ENCODE peak calls at places on chromosomes 12 and 14, in eight cellular contexts. J is tibial artery; G is endothelial cell; E is CD4-positive, alpha-beta T cell; Y is astrocyte of the spinal cord; X is cardiac muscle cell; N is upper lobe of right lung; R is fibroblast of pulmonary artery. Z is an unnamed sample.

GRCh38 chr12:103503546-103504480 is 8.0 kb upstream of the C12orf42 start:
- DNase-seq in E (peak), G (peak), J (no peak), N (peak), X (peak), R (no peak), Y (no peak), Z (peak)

GRCh38 chr12:68364893-68365725 is 32.9 kb upstream of the MDM1 start:
- DNase-seq in E (peak), Y (peak), G (peak), X (peak), J (peak), R (peak), N (peak), Z (peak)

GRCh38 chr14:64692189-64692588 is 12.0 kb upstream of the PLEKHG3 start:
- DNase-seq in E (no peak), N (no peak), J (no peak), R (no peak), X (no peak), G (no peak), Y (no peak), Z (no peak)

GRCh38 chr12:1047898-1048660 is 57.1 kb downstream of the ERC1 start:
- DNase-seq in N (no peak), G (no peak), R (no peak), X (no peak), E (no peak), J (no peak), Y (no peak), Z (no peak)

GRCh38 chr14:105145381-105146180 is 23.0 kb downstream of the JAG2 start:
- DNase-seq in X (no peak), J (peak), E (no peak), R (no peak), G (no peak), Y (no peak), N (no peak), Z (no peak)

GRCh38 chr12:71846322-71846940 is 6.9 kb downstream of the TBC1D15 start:
- DNase-seq in G (no peak), X (peak), N (no peak), Y (peak), E (no peak), R (peak), J (no peak), Z (no peak)

GRCh38 chr14:90660865-90661570 is 155.2 kb downstream of the TTC7B start:
- DNase-seq in R (no peak), N (peak), G (no peak), E (no peak), X (no peak), J (no peak), Y (no peak), Z (no peak)

GRCh38 chr14:94392510-94392935 is 4.1 kb upstream of the SERPINA1 start:
- DNase-seq in X (no peak), G (no peak), E (no peak), R (peak), N (peak), Y (peak), J (peak), Z (no peak)

GRCh38 chr12:91133871-91134270 is 22.6 kb upstream of the LUM start:
- DNase-seq in Y (peak), J (no peak), G (no peak), N (no peak), X (no peak), R (peak), E (no peak), Z (no peak)

GRCh38 chr12:41368006-41368405 is 179.9 kb downstream of the PDZRN4 start:
- DNase-seq in N (no peak), X (no peak), G (no peak), R (peak), J (no peak), E (no peak), Y (no peak), Z (no peak)

GRCh38 chr14:31926123-31926522 is 151.0 kb upstream of the ARHGAP5 start:
- DNase-seq in J (no peak), N (no peak), Y (peak), E (no peak), G (no peak), R (peak), X (peak), Z (no peak)

GRCh38 chr14:99644723-99645544 is at the start of gene HHIPL1:
- DNase-seq in G (peak), N (no peak), R (peak), Y (no peak), J (no peak), E (no peak), X (peak), Z (peak)

GRCh38 chr12:4115570-4115969 is 158.0 kb upstream of the CCND2 start:
- DNase-seq in E (no peak), Y (no peak), G (no peak), X (no peak), J (no peak), R (no peak), N (no peak), Z (no peak)

GRCh38 chr14:21098134-21098891 is at the start of gene ZNF219:
- DNase-seq in E (no peak), R (peak), Y (peak), J (peak), N (peak), X (peak), G (peak), Z (peak)

GRCh38 chr12:58509116-58509885 is 411.0 kb downstream of the LRIG3 start:
- DNase-seq in X (no peak), R (peak), J (no peak), G (no peak), Y (peak), E (no peak), N (no peak), Z (no peak)

GRCh38 chr12:53217049-53217929 is 10.2 kb upstream of the ITGB7 start:
- DNase-seq in J (no peak), N (peak), X (no peak), R (peak), G (no peak), Y (no peak), E (peak), Z (no peak)

GRCh38 chr14:95424533-95424932 is 91.9 kb downstream of the SYNE3 start:
- DNase-seq in J (no peak), Y (no peak), N (no peak), R (peak), G (no peak), E (no peak), X (no peak), Z (no peak)

GRCh38 chr12:132872975-132873421 is 14.4 kb downstream of the CHFR start:
- DNase-seq in E (peak), X (no peak), N (no peak), G (no peak), Y (no peak), R (no peak), J (no peak), Z (no peak)

GRCh38 chr12:119180380-119181040 is 1.8 kb downstream of the HSPB8 start:
- DNase-seq in N (no peak), J (peak), Y (peak), G (no peak), E (no peak), X (peak), R (peak), Z (no peak)

GRCh38 chr12:118689793-118690192 is 291.5 kb upstream of the SRRM4 start:
- DNase-seq in E (no peak), R (no peak), Y (no peak), X (no peak), J (no peak), G (no peak), N (no peak), Z (no peak)

GRCh38 chr14:97703006-97703760 is 906.0 kb downstream of the VRK1 start:
- DNase-seq in G (no peak), X (no peak), E (no peak), J (no peak), Y (no peak), R (no peak), N (no peak), Z (no peak)

GRCh38 chr12:54154708-54155316 is 34.0 kb downstream of the SMUG1 start:
- DNase-seq in E (no peak), X (no peak), N (no peak), R (no peak), Y (no peak), G (no peak), J (no peak), Z (no peak)

GRCh38 chr12:67742461-67742860 is 93.9 kb downstream of the DYRK2 start:
- DNase-seq in E (no peak), R (no peak), N (no peak), G (no peak), X (no peak), Y (no peak), J (no peak), Z (no peak)

GRCh38 chr12:114168061-114168460 is 201.9 kb upstream of the RBM19 start:
- DNase-seq in E (no peak), Y (peak), J (no peak), G (no peak), N (no peak), R (peak), X (no peak), Z (no peak)

GRCh38 chr12:114167431-114167830 is 201.3 kb upstream of the RBM19 start:
- DNase-seq in E (no peak), J (no peak), G (no peak), X (no peak), N (no peak), R (peak), Y (peak), Z (no peak)

GRCh38 chr12:114165921-114166320 is 199.8 kb upstream of the RBM19 start:
- DNase-seq in E (no peak), X (no peak), G (no peak), N (no peak), Y (no peak), R (peak), J (no peak), Z (no peak)

GRCh38 chr12:114164354-114164753 is 198.2 kb upstream of the RBM19 start:
- DNase-seq in R (no peak), X (no peak), J (no peak), E (no peak), N (no peak), Y (no peak), G (no peak), Z (no peak)

DNA sequence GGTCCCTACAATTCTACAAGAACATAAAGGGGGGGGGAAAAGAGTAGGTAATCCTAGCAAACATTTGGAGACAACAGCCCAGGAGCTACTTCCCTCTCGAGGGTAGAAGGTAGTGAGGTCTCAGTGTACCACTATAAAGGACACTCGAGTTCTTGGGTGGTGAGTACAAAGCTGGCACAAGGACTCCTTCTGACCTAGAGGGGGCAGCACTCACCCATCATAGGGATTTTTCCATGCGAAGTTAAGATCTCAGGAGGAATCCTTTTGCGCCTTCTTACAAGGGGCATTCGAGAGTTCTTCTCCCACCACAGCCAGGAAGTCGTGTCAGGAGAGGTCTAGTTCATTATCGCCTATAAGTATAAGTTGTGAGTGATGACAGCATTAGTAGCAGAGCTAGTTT is 200.2 kb upstream of the RBM19 start:
- DNase-seq in N (no peak), R (peak), E (no peak), G (peak), X (peak), J (no peak), Y (peak), Z (peak)
- TF ChIP-seq CTCF in N (peak), R (peak), E (no peak), G (peak), X (peak), J (peak), Y (peak), Z (peak)

GRCh38 chr12:120264511-120265202 is 873 bp downstream of the PXN start:
- DNase-seq in J (no peak), R (no peak), Y (no peak), X (no peak), E (no peak), N (no peak), G (no peak), Z (no peak)

GRCh38 chr12:120265203-120265482 is 387 bp downstream of the PXN start:
- DNase-seq in E (no peak), J (no peak), R (no peak), Y (no peak), G (no peak), N (no peak), X (no peak), Z (no peak)

GRCh38 chr12:120265483-120266179 is at the start of gene PXN:
- DNase-seq in X (peak), G (peak), E (peak), N (peak), R (peak), Y (peak), J (peak), Z (peak)

GRCh38 chr12:120266180-120266535 is 628 bp upstream of the PXN start:
- DNase-seq in G (no peak), R (no peak), J (no peak), E (no peak), N (no peak), X (no peak), Y (no peak), Z (no peak)

GRCh38 chr12:120267736-120268135 is 2.2 kb upstream of the PXN start:
- DNase-seq in G (no peak), J (no peak), N (no peak), E (no peak), X (no peak), R (no peak), Y (no peak), Z (no peak)
- TF ChIP-seq CTCF in G (no peak), J (no peak), N (no peak), E (no peak), X (no peak), R (no peak), Y (no peak), Z (no peak)

DNA sequence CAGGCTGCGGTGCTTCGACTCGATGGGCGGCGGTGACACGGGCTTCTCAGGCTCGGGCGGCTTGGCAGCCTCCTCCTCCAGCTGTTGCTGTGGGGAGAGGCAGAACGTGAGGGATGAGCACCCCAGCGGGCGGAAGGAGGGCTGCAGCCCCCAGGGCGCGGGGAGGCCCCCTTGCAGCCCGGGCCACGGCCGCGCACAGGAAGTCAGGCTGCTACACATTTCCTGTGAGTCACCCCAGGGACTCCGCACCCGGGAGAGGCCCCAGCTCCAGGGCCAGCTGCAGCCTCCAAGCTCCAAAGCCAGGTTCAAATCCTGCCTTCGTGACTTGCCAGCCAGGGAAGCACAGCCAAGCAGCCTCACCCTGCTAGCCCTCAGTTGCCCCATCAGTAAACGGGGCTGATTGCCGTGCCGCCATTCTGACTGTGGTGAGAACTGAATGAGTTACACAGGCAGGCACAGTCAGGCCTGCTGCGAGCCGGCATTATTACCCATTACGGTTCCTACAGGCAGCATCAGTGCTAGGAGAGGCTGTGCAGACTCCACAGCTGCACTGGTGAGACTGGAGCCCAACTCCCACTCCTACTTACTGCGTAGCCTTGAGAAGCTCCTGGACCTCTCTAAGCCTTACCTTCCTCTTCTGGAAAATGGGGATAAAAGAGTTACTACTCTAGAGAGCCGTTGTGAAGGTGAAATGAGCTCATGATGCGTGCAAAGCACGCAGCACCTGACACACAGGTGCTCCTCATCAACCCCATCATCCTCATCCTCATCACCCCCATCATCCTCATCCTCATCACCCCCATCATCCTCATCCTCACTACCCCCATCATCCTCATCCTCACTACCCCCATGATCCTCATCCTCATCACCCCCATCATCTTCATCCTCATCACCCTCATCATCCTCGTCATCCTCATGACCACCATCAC is 100.9 kb downstream of the NCOR2 start:
- DNase-seq in E (peak), X (no peak), N (no peak), G (no peak), Y (peak), R (peak), J (no peak), Z (no peak)
- TF ChIP-seq CTCF in E (peak), X (peak), N (no peak), G (no peak), Y (peak), R (peak), J (no peak), Z (no peak)

GRCh38 chr12:74317078-74317581 is 220.5 kb upstream of the ATXN7L3B start:
- DNase-seq in N (no peak), X (peak), G (peak), R (peak), J (no peak), Y (peak), E (no peak), Z (no peak)
- TF ChIP-seq CTCF in N (peak), X (peak), G (no peak), R (peak), J (no peak), Y (peak), E (no peak), Z (peak)

DNA sequence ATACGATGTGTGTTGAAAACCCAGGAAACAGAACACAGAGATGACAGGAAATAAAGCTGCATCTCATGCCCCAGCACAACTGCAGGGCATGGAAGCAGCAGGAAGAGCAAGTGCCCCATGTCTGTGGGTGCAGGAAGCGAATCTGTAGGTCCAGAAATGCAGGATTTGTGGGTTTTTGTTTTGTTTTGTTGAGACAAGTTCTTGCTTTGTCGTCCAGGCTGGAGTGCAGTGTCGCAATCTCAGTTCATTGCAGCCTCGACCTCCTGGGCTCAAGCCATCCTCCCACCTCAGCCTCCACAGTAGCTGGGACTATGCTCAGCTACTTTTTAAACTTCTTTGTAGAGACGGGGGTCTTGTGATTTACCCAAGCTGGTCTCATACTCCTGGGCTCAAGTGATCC is 6.2 kb upstream of the RPS6KL1 start:
- DNase-seq in N (no peak), G (no peak), J (no peak), Y (no peak), X (no peak), R (no peak), E (no peak), Z (no peak)
- TF ChIP-seq CTCF in N (no peak), G (no peak), J (no peak), Y (no peak), X (no peak), R (no peak), E (no peak), Z (no peak)

GRCh38 chr14:96699666-96700065 is 97.5 kb upstream of the VRK1 start:
- DNase-seq in J (no peak), G (no peak), X (no peak), E (no peak), Y (no peak), N (no peak), R (no peak), Z (no peak)

GRCh38 chr14:96693986-96694385 is 103.2 kb upstream of the VRK1 start:
- DNase-seq in X (peak), E (no peak), Y (no peak), N (no peak), J (no peak), G (no peak), R (no peak), Z (no peak)

GRCh38 chr14:96693252-96693820 is 103.8 kb upstream of the VRK1 start:
- DNase-seq in N (no peak), R (no peak), X (no peak), G (no peak), E (no peak), J (no peak), Y (no peak), Z (no peak)

GRCh38 chr14:96702831-96703230 is 94.4 kb upstream of the VRK1 start:
- DNase-seq in X (no peak), R (no peak), Y (no peak), G (no peak), J (no peak), E (no peak), N (no peak), Z (no peak)

DNA sequence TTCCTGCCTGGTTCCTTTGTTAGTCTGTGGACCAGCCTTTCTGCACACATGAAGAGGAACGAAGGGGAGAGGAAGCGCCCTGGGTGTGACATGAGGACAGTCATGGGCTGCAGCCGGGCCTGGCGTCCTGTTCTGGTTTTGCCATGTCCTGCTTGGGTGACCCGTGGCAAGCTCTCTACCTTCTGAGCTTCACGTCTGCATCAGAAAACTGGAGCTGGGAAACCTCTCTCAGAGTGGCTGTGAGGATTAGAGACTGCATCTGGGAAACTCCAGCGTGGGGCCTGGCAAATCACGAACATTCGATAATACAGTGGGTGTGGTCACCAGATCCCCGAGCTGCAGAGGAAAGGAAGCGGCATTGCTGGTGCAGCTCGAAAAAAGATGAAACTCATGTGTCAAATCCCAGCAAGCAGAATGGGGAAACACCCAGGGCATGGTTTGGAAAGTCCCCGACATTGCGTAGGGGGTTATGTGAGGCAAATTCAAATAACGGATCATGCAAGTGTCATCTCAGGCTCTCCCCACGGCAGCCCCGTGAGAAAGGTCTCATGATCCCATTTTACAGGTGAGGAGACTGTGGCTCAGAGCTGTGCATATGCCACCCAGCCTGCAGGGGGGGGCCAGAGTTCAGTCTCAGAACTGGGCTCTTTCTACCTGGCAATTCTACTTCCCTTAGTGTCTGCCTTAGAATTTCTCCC is 98.2 kb upstream of the VRK1 start:
- DNase-seq in N (no peak), J (no peak), E (no peak), Y (no peak), R (no peak), X (no peak), G (no peak), Z (no peak)
- TF ChIP-seq CTCF in N (no peak), J (no peak), E (no peak), Y (no peak), R (no peak), X (no peak), G (no peak), Z (no peak)

GRCh38 chr12:51217133-51217967 is 512 bp downstream of the POU6F1 start:
- DNase-seq in E (peak), Y (no peak), G (peak), J (peak), R (peak), X (peak), N (peak), Z (peak)
- TF ChIP-seq CTCF in E (no peak), Y (peak), G (peak), J (peak), R (no peak), X (peak), N (peak), Z (peak)